ENCODE peak calls at places on chromosome 6, in nine cellular contexts. O is BE2C; B is NB4; I is left lung; H is effector memory CD4-positive, alpha-beta T cell; S is adrenal gland; R is mesenchymal stem cell; Z is heart left ventricle; E is HAP-1. J is an unnamed sample.

GRCh38 chr6:6497976-6498375 is 90.5 kb upstream of the LY86 start:
- DNase-seq in O (no peak), B (no peak), I (no peak), H (no peak), S (no peak), R (no peak), Z (no peak), E (no peak), J (no peak)

GRCh38 chr6:22657341-22657985 is 88.1 kb downstream of the HDGFL1 start:
- DNase-seq in O (no peak), B (no peak), I (no peak), H (no peak), S (no peak), R (no peak), Z (no peak), E (peak; percentile 33), J (peak; percentile 14)

GRCh38 chr6:114100421-114100820 is 129.5 kb upstream of the HDAC2 start:
- DNase-seq in O (no peak), B (no peak), I (no peak), H (no peak), S (no peak), R (peak; percentile 45), Z (no peak), E (no peak), J (peak; percentile 21)

GRCh38 chr6:3510617-3511016 is 53.8 kb upstream of the SLC22A23 start:
- DNase-seq in O (no peak), B (no peak), I (no peak), H (no peak), S (no peak), R (no peak), Z (no peak), E (no peak), J (no peak)

GRCh38 chr6:142913511-142914047 is 31.4 kb downstream of the HIVEP2 start:
- DNase-seq in O (no peak), B (peak; percentile 60), I (no peak), H (peak; percentile 53), S (no peak), R (no peak), Z (no peak), E (no peak), J (no peak)

GRCh38 chr6:36964349-36964748 is 9.8 kb downstream of the PI16 start:
- DNase-seq in O (no peak), B (no peak), I (no peak), H (no peak), S (no peak), R (no peak), Z (no peak), E (no peak), J (no peak)

GRCh38 chr6:4844108-4844507 is 67.9 kb downstream of the CDYL start:
- DNase-seq in O (peak; percentile 88), B (no peak), I (no peak), H (no peak), S (no peak), R (no peak), Z (no peak), E (peak; percentile 34), J (no peak)

GRCh38 chr6:89146748-89147715 is 1.2 kb downstream of the PM20D2 start:
- DNase-seq in O (no peak), B (peak; percentile 64), I (no peak), H (no peak), S (no peak), R (peak; percentile 54), Z (no peak), E (no peak), J (peak; percentile 48)

GRCh38 chr6:25485820-25486559 is 166.0 kb upstream of the SCGN start:
- DNase-seq in O (peak; percentile 93), B (no peak), I (no peak), H (no peak), S (peak; percentile 84), R (no peak), Z (peak; percentile 87), E (peak; percentile 25), J (peak; percentile 26)

GRCh38 chr6:36355819-36356218 is 19.1 kb upstream of the BNIP5 start:
- DNase-seq in O (no peak), B (peak; percentile 70), I (no peak), H (no peak), S (no peak), R (no peak), Z (no peak), E (no peak), J (peak; percentile 91)

GRCh38 chr6:2760882-2761842 is 4.0 kb upstream of the WRNIP1 start:
- DNase-seq in O (no peak), B (peak; percentile 43), I (no peak), H (no peak), S (no peak), R (no peak), Z (no peak), E (no peak), J (no peak)

GRCh38 chr6:13526718-13527668 is 39.6 kb upstream of the GFOD1 start:
- DNase-seq in O (no peak), B (peak; percentile 90), I (no peak), H (no peak), S (peak; percentile 65), R (no peak), Z (peak; percentile 52), E (no peak), J (peak; percentile 30)

GRCh38 chr6:31930962-31931361 is 3.4 kb downstream of the C2 start:
- DNase-seq in O (no peak), B (no peak), I (no peak), H (no peak), S (no peak), R (no peak), Z (no peak), E (no peak), J (no peak)

GRCh38 chr6:31922942-31923341 is 4.6 kb upstream of the C2 start:
- DNase-seq in O (no peak), B (peak; percentile 55), I (no peak), H (no peak), S (no peak), R (no peak), Z (no peak), E (no peak), J (peak; percentile 29)

GRCh38 chr6:31928672-31928939 is 1.1 kb downstream of the C2 start:
- DNase-seq in O (no peak), B (no peak), I (no peak), H (no peak), S (no peak), R (no peak), Z (no peak), E (no peak), J (no peak)

GRCh38 chr6:31927242-31927867 is at the start of gene C2:
- DNase-seq in O (no peak), B (no peak), I (no peak), H (no peak), S (no peak), R (no peak), Z (no peak), E (no peak), J (no peak)

GRCh38 chr6:31927868-31928671 is 553 bp downstream of the C2 start:
- DNase-seq in O (no peak), B (no peak), I (no peak), H (no peak), S (no peak), R (no peak), Z (no peak), E (no peak), J (no peak)
- H3K4me3 ChIP-seq in O (no peak overlapping the region), B (no peak overlapping the region), I (peak overlapping the region; percentile 18), H (no peak overlapping the region), S (no peak overlapping the region), R (peak overlapping the region; percentile 80), Z (peak overlapping the region; percentile 21), E (no peak overlapping the region), J (no peak overlapping the region)

DNA sequence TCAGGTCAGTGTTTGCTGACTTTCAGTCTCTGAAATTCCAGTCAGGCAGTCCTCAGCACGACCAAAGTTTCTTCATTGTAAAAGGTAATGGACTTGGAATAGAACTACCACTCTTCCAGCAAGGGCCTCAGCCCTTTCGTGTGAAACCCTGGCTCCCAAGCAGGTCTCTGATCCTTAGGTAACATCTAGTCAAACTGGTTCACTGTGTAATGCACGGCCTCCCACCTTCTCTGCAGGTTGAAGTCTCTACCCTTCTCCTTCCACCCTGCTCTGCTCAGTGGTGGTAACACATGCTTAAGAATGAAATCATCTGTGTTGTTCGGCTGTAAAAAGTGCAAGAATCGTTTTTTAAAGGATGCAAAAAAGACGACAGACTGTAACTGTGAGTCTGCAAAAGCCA is 287.2 kb upstream of the POU3F2 start:
- DNase-seq in O (no peak), B (no peak), I (no peak), H (no peak), S (no peak), R (no peak), Z (no peak), E (no peak), J (no peak)
- H3K4me3 ChIP-seq in O (no peak overlapping the region), B (no peak overlapping the region), I (no peak overlapping the region), H (no peak overlapping the region), S (no peak overlapping the region), R (no peak overlapping the region), Z (no peak overlapping the region), E (no peak overlapping the region), J (no peak overlapping the region)

DNA sequence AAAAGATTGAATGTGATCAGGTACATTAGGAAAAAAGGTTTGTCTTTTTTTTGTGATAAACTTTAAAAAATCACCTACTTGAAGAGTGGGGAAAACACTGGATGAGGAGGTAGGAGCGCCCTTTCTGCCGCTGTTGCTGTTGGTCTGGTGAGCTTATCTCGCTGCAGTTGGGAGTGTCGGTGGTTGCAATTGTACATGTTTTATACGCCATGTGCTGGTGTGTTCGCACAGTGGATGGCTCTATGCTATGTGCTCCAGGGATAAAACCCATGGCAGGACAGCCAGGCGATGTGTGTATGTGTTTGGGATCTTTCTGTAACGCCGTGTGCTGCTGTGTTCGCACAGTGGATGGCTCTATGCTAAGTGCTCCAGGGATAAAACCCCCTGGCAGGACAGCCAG is 1.7 kb downstream of the SLC22A3 start:
- DNase-seq in O (no peak), B (no peak), I (no peak), H (no peak), S (no peak), R (no peak), Z (no peak), E (no peak), J (peak; percentile 15)
- H3K4me3 ChIP-seq in O (no peak overlapping the region), B (no peak overlapping the region), I (peak overlapping the region; percentile 32), H (no peak overlapping the region), S (no peak overlapping the region), R (peak overlapping the region; percentile 83), Z (no peak overlapping the region), E (no peak overlapping the region), J (peak overlapping the region; percentile 68)

DNA sequence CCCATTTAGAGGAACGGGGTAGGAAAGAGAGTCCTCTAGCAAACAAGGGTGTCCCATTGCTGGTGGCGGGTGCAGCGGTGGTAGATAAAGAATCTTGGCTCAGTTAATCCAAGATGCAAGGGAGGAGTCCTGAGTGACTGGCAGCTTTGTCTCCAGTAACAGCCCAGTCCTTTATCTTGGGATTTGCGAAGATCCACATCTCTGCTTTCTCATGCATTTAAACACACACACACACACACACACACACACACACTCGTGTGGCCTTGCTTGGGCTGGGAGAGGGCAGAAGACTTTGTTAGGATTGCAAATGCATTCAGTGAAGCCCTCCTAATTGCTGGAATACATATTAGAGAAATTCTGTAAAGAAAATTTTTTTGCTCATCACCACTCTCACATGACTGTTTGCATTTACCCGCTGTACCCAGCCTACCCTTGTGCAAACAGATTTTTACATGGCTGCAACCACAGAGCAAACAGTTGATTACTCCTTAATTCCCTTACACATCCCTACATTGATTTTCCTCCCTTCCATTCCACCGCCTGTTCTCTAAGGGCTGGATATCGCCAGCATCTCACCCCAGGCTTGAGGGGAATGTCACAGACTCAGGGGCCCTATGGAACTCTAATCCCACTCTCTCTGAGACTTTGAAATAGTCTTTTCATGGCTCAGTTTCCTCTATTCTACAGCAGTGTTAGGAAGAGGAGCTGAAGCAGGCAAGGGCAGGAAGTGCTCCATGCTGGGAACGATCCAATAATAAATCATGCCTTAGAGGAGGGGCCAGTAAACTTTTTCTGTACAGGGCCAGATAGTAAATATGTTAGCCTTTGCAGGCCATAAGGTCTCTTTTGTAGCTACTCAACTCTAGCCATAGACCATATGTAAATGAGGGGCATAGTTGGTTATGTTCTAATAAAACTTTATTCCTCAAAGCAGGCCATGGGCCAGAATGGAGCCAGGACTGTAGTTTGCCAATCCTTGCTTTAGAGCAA is 3.5 kb downstream of the C6orf132 start:
- DNase-seq in O (no peak), B (no peak), I (no peak), H (no peak), S (no peak), R (peak; percentile 60), Z (no peak), E (peak; percentile 68), J (no peak)
- H3K4me3 ChIP-seq in O (no peak overlapping the region), B (no peak overlapping the region), I (no peak overlapping the region), H (no peak overlapping the region), S (no peak overlapping the region), R (no peak overlapping the region), Z (no peak overlapping the region), E (no peak overlapping the region), J (no peak overlapping the region)